ENCODE peak calls at places on chromosomes 3 and 15, in eight cellular contexts. G is H9, Q is mammary epithelial cell, T is colonic mucosa, F is fibroblast of lung, I is PC-3, Y is K562, W is astrocyte. N is an unnamed sample.

GRCh38 chr3:178568152-178568753 is 32.0 kb downstream of the KCNMB2 start:
- DNase-seq in G (no peak), Q (no peak), T (no peak), F (peak), I (no peak), Y (no peak), W (no peak), N (no peak)

GRCh38 chr15:70748281-70748747 is 15.0 kb downstream of the UACA start:
- DNase-seq in G (no peak), Q (no peak), T (no peak), F (peak), I (peak), Y (no peak), W (no peak), N (no peak)

GRCh38 chr15:81235781-81236507 is 39.3 kb downstream of the IL16 start:
- DNase-seq in G (no peak), Q (peak), T (no peak), F (peak), I (peak), Y (peak), W (peak), N (no peak)

GRCh38 chr3:55958605-55959004 is 471.5 kb upstream of the WNT5A start:
- DNase-seq in G (no peak), Q (no peak), T (no peak), F (no peak), I (no peak), Y (no peak), W (no peak), N (no peak)

GRCh38 chr3:127064391-127065137 is 81.6 kb downstream of the PLXNA1 start:
- DNase-seq in G (no peak), Q (peak), T (no peak), F (peak), I (peak), Y (no peak), W (peak), N (no peak)

GRCh38 chr3:127095774-127096173 is 97.2 kb upstream of the PRR23E start:
- DNase-seq in G (no peak), Q (no peak), T (no peak), F (no peak), I (no peak), Y (no peak), W (no peak), N (no peak)

GRCh38 chr15:101014921-101015841 is 96.0 kb downstream of the LRRK1 start:
- DNase-seq in G (peak), Q (peak), T (peak), F (peak), I (peak), Y (peak), W (peak), N (peak)

GRCh38 chr3:183455064-183455463 is 26.6 kb upstream of the MCF2L2 start:
- DNase-seq in G (no peak), Q (peak), T (no peak), F (peak), I (peak), Y (no peak), W (peak), N (no peak)

GRCh38 chr3:42497009-42497731 is 5.3 kb upstream of the VIPR1 start:
- DNase-seq in G (peak), Q (no peak), T (peak), F (no peak), I (peak), Y (no peak), W (peak), N (no peak)

GRCh38 chr15:65619636-65620290 is 2.0 kb upstream of the SLC24A1 start:
- DNase-seq in G (no peak), Q (no peak), T (no peak), F (no peak), I (no peak), Y (no peak), W (no peak), N (no peak)

GRCh38 chr3:113531826-113532697 is at the start of gene SIDT1:
- DNase-seq in G (peak), Q (peak), T (peak), F (no peak), I (peak), Y (no peak), W (no peak), N (peak)

GRCh38 chr3:134448664-134449063 is 37.1 kb downstream of the ANAPC13 start:
- DNase-seq in G (no peak), Q (no peak), T (no peak), F (no peak), I (no peak), Y (no peak), W (no peak), N (no peak)

GRCh38 chr15:89247441-89247840 is 3.7 kb downstream of the FANCI start:
- DNase-seq in G (no peak), Q (no peak), T (no peak), F (no peak), I (no peak), Y (no peak), W (no peak), N (no peak)

GRCh38 chr3:71226565-71227281 is 356.8 kb downstream of the FOXP1 start:
- DNase-seq in G (no peak), Q (no peak), T (no peak), F (peak), I (no peak), Y (peak), W (peak), N (peak)

GRCh38 chr3:189941125-189941524 is 179.6 kb downstream of the P3H2 start:
- DNase-seq in G (no peak), Q (no peak), T (peak), F (no peak), I (no peak), Y (no peak), W (no peak), N (no peak)

GRCh38 chr15:62748175-62748574 is 294.4 kb upstream of the TPM1 start:
- DNase-seq in G (no peak), Q (no peak), T (no peak), F (no peak), I (no peak), Y (no peak), W (no peak), N (no peak)

GRCh38 chr3:36679384-36680200 is 84.8 kb downstream of the DCLK3 start:
- DNase-seq in G (no peak), Q (peak), T (no peak), F (peak), I (peak), Y (no peak), W (peak), N (no peak)

GRCh38 chr15:88441076-88441730 is 26.0 kb downstream of the MRPL46 start:
- DNase-seq in G (no peak), Q (no peak), T (no peak), F (no peak), I (no peak), Y (no peak), W (no peak), N (no peak)

GRCh38 chr15:65365229-65365628 is 12.6 kb downstream of the IGDCC3 start:
- DNase-seq in G (peak), Q (no peak), T (no peak), F (no peak), I (peak), Y (no peak), W (no peak), N (no peak)

GRCh38 chr15:66844747-66845145 is 142.7 kb downstream of the SMAD6 start:
- DNase-seq in G (no peak), Q (no peak), T (no peak), F (no peak), I (no peak), Y (no peak), W (no peak), N (no peak)
- H3K9ac ChIP-seq in G (no peak), Q (no peak), T (no peak), F (no peak), I (no peak), Y (no peak), W (no peak), N (no peak)

DNA sequence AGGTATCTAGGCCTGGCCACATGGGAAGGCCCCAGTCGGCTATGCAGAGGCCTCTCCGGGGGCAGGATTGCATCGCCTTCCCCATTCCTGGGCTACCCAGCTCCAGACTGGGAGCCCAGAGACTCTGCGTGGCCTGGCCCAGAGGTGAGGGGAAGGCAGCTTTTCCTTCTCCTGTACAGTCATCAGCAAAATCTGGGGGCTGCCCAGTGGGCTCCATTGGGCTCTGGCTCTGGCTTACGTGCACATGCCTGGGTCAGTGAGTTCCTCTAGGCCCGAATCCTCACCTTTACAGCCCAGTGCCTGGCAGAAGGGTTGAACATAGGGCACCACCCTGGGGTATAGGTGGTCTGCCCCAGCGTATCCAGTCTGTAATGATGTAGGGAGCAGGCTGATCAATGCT is 3.9 kb upstream of the ANKRD63 start:
- DNase-seq in G (no peak), Q (no peak), T (no peak), F (no peak), I (no peak), Y (no peak), W (no peak), N (no peak)
- TF ChIP-seq CTCF in G (no peak), Q (no peak), T (no peak), F (no peak), I (no peak), Y (no peak), W (no peak), N (no peak)

DNA sequence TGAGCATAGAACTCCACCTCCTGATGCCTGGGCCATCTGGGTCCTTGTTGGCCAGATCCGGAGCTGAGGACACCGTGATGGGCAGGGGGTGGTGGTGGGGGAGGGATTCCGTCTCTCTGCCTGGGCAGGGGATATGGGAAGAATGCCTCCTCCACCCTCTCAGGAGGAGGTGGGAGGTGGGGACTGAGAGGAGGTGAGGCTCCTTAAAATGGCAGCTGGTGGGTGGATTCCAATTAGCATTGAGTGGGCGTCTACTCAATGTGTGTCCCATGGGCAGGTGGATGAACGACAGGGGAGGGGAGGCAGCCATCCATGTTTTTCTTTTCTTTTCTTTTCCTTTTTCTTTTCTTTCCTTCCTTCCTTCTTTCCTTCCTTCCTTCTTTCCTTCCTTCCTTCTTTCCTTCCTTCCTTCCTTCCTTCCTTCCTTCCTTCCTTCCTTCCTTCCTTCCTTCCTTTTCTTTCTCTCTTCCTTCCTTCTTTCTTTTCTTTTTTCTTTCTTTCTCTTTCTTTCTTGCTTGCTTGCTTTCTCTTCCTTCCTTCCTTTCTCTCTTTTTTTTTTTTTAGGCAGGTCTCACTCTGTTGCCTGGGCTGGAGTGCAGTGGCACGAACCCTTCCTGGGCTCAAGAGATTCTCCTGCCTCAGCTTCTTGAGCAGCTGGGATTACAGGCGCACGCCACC is 5.0 kb downstream of the SLC28A1 start:
- DNase-seq in G (peak), Q (no peak), T (no peak), F (no peak), I (no peak), Y (no peak), W (no peak), N (no peak)
- H3K9ac ChIP-seq in G (no peak), Q (no peak), T (no peak), F (no peak), I (no peak), Y (no peak), W (no peak), N (no peak)

GRCh38 chr15:51907136-51907862 is 64.3 kb downstream of the LEO1 start:
- DNase-seq in G (no peak), Q (peak), T (peak), F (peak), I (peak), Y (peak), W (peak), N (no peak)
- TF ChIP-seq CTCF in G (peak), Q (peak), T (no peak), F (no peak), I (peak), Y (peak), W (no peak), N (no peak)

GRCh38 chr15:84816694-84817460 is at the start of gene ALPK3:
- DNase-seq in G (peak), Q (no peak), T (no peak), F (no peak), I (no peak), Y (no peak), W (no peak), N (no peak)

GRCh38 chr15:84819291-84819768 is 2.2 kb downstream of the ALPK3 start:
- DNase-seq in G (no peak), Q (no peak), T (no peak), F (no peak), I (no peak), Y (peak), W (no peak), N (no peak)

GRCh38 chr15:84817461-84818081 is 415 bp downstream of the ALPK3 start:
- DNase-seq in G (peak), Q (no peak), T (no peak), F (no peak), I (no peak), Y (no peak), W (no peak), N (no peak)

GRCh38 chr15:84819791-84820190 is 2.6 kb downstream of the ALPK3 start:
- DNase-seq in G (no peak), Q (no peak), T (no peak), F (no peak), I (no peak), Y (no peak), W (no peak), N (no peak)

DNA sequence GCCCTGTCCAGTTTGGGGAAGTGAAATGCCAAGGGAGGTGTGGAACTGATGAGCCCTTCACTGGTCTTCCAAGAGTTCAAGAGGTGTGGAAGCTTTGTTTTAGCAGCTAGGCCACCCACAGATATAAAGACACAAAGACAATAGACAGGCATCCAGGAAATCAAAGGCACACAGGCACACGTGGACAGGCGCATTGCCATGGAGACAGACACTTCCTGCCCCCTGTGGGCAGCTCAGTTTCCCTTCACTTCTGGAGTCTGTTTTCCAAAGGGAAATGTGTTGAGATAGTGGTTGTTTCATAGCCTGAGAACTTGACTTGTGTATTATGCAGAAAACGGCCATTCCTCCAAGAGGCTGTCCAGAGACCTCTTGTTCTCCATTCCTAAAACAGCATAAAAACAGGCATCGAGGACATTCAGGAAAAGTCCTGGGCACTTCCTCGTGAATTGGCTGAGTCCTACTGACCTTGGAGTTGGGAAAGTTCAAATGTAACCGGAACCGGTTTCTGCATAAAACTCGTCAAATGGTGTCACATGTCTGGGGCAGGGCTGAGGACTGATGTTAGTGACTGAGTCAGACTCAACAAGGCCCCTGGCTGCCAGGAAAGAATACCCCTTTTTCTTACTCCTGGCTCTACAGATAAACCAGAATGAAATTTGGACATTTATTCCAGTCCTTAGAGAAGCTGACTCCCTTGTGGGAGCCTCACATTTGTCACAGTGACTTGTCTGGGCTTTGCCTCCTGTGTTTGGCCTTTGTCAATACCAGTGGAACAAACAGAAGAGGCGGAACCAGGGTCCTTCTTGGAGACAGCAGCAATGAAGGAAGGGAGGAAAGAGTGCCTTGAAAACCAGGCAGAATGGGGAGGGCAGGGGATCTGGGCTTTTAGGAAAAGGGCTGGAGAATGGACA is 1.3 kb downstream of the ALPK3 start:
- DNase-seq in G (peak), Q (no peak), T (no peak), F (peak), I (peak), Y (no peak), W (peak), N (peak)
- H3K9ac ChIP-seq in G (no peak), Q (no peak), T (no peak), F (no peak), I (no peak), Y (no peak), W (peak), N (no peak)

DNA sequence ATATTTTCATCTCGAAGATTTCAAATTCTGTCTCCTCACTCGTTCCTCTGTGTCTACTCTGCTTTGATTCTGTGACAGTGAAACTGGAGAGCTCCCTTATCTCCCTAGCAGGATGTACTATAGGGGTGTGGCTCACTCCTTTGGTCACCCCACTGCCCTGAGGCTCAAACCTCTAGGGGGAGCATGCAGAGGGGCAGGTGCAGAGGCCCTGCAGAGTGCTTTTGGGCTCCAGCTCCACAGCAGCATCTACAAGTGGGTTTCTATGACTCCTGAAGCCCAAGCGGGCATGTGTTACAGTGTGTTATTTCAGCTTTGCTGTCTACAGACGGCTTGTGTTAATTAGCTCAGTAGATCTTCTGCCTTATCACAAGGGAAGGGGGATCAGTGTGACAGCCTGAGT is 454.3 kb upstream of the BCHE start:
- DNase-seq in G (peak), Q (no peak), T (no peak), F (no peak), I (no peak), Y (no peak), W (no peak), N (no peak)
- TF ChIP-seq CTCF in G (peak), Q (no peak), T (no peak), F (no peak), I (no peak), Y (no peak), W (no peak), N (no peak)

GRCh38 chr3:50126287-50127211 is 28.6 kb upstream of the SEMA3F start:
- DNase-seq in G (no peak), Q (no peak), T (no peak), F (peak), I (peak), Y (no peak), W (peak), N (no peak)
- H3K9ac ChIP-seq in G (no peak), Q (no peak), T (peak), F (no peak), I (no peak), Y (no peak), W (no peak), N (no peak)

DNA sequence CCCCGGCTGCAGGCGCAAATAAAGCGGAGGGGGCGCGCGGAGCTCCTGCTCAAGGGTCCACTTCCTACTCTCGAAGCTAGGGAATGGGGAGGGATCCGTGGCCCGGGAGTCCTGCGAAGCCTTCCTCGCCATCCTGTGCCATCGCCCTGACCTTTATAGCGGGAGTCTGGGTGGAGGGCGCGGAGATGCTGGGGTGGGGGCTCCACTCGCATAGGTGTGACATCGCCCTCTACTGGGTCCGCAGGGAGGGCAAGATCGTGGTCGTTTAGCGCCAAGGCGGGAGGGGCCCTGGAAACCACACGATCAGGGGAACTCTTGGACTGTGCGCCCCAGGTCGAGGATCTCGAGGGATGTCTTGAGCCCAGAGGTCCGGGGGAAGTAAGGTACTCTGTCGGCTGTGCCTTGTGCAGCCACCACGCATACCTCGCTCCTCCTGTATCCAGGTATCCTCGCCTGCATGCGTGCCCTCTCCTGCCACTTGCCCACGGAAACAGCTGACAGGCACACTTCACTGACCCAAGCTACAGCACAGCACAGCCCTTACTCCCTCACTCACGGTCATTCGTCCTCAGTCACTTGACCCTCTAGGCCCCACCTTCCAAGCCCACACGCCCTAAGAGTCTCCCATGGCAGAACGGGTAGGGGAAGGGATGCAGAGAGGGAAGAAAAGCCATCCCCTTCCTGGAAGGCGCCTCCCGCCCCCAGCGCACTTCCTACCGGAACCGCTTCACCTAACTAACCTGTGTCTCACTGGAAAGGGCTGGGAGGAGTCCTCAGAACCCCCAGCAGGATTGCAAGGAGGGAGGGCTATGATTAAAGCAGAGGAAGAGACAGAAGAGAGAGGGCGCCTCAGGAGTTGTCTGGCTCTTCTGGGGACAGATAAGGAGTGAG is 22.7 kb downstream of the EPHB3 start:
- DNase-seq in G (peak), Q (no peak), T (no peak), F (no peak), I (no peak), Y (no peak), W (no peak), N (peak)
- TF ChIP-seq CTCF in G (peak), Q (no peak), T (no peak), F (peak), I (peak), Y (peak), W (no peak), N (no peak)